ENCODE peak calls at places on chromosomes 11 and 22, in four cellular contexts. Y, B, R and G are unnamed samples.

GRCh38 chr11:126886085-126886484 is 114.5 kb downstream of the KIRREL3 start:
- DNase-seq in R (no peak), Y (no peak), B (no peak), G (no peak)

GRCh38 chr11:47130541-47130940 is 46.1 kb downstream of the ARFGAP2 start:
- DNase-seq in Y (no peak), B (no peak), R (no peak), G (no peak)

GRCh38 chr11:106271686-106272085 is 194.2 kb downstream of the AASDHPPT start:
- DNase-seq in Y (peak), R (no peak), B (no peak), G (no peak)

GRCh38 chr22:42281706-42282251 is 11.3 kb upstream of the TCF20 start:
- DNase-seq in B (no peak), R (no peak), Y (no peak), G (no peak)

GRCh38 chr22:41445171-41446056 is 1.2 kb downstream of the TOB2 start:
- DNase-seq in R (peak), B (no peak), Y (no peak), G (peak)

GRCh38 chr11:62025429-62026105 is 58.1 kb upstream of the FTH1 start:
- DNase-seq in Y (peak), R (peak), B (peak), G (peak)

GRCh38 chr11:85787168-85787567 is 23.8 kb downstream of the SYTL2 start:
- DNase-seq in B (no peak), Y (no peak), R (no peak), G (no peak)

GRCh38 chr11:71311928-71312510 is 59.6 kb upstream of the SHANK2 start:
- DNase-seq in R (no peak), B (no peak), Y (no peak), G (no peak)

GRCh38 chr22:50270302-50271010 is at the start of gene MAPK11:
- DNase-seq in Y (peak), B (peak), R (peak), G (peak)

GRCh38 chr11:26717761-26718160 is 4.1 kb downstream of the SLC5A12 start:
- DNase-seq in B (no peak), R (no peak), Y (no peak), G (no peak)

GRCh38 chr11:75679566-75679965 is 10.7 kb upstream of the MAP6 start:
- DNase-seq in Y (no peak), B (no peak), R (no peak), G (no peak)

GRCh38 chr11:1460396-1460795 is 26.2 kb downstream of the MOB2 start:
- DNase-seq in R (no peak), Y (peak), B (no peak), G (no peak)

GRCh38 chr22:36879775-36880174 is 19.0 kb downstream of the NCF4 start:
- DNase-seq in R (no peak), B (no peak), Y (no peak), G (no peak)

GRCh38 chr22:36368359-36368983 is 19.3 kb downstream of the MYH9 start:
- DNase-seq in B (peak), Y (peak), R (peak), G (peak)

GRCh38 chr22:45007946-45008852 is 1.6 kb downstream of the PHF21B start:
- DNase-seq in B (no peak), Y (no peak), R (peak), G (peak)

GRCh38 chr11:12802418-12803085 is 128.3 kb downstream of the TEAD1 start:
- DNase-seq in R (peak), Y (peak), B (peak), G (peak)

GRCh38 chr22:21866821-21867527 is 471 bp downstream of the MAPK1 start:
- DNase-seq in B (no peak), Y (no peak), R (peak), G (no peak)

DNA sequence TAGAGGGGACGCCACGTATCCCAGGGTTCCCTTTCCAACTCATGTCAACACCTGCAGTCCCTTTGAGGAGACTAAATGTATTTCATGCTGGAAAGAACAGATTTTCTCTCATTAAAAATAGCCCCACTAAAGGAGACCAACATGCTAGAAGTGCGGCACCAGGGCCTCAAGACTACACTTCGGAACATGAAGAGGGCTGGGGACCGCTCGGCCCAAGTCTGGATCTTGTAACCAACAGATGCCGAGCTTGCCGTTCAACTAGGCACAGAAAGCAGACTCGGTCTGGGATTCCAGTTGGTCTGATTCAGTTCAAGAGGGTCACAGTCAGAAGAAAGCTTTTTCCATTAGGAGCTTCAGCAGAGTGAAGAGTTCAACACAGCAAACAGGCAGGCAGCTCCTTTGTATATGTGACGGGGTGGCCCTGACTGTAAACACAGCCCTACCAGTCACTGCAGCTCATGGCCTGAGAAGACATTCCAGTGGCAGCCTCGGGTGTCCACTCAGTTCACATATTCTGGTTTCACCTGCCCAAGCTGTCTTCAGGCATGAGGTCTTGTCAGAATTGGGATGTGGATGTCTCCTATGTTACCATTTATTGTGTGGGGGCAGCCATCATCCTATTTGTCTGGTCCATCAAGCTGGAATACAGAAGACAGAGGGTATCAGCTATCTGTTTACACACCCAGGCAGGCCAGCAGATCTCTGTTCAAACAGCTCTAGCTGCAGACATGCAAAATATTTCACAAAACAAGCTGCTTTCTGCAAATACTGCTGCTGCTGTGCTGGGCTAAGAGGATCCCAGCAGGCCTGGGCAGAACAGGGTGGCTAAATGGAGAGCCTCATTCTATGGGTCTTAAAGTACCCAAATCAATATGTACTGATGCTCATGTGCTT is 8.8 kb downstream of the RIC8A start:
- DNase-seq in R (no peak), Y (no peak), B (peak), G (no peak)
- TF ChIP-seq RAD21 in R (no peak), Y (no peak), B (no peak), G (no peak)

GRCh38 chr11:64546176-64546575 is 44.8 kb upstream of the SLC22A12 start:
- DNase-seq in B (no peak), Y (no peak), R (no peak), G (no peak)

GRCh38 chr11:64543818-64544217 is 47.2 kb upstream of the SLC22A12 start:
- DNase-seq in R (no peak), Y (no peak), B (no peak), G (no peak)

GRCh38 chr11:64544616-64545296 is 46.3 kb upstream of the SLC22A12 start:
- DNase-seq in B (no peak), Y (no peak), R (no peak), G (no peak)

GRCh38 chr11:64546600-64546999 is 44.4 kb upstream of the SLC22A12 start:
- DNase-seq in B (no peak), Y (no peak), R (no peak), G (no peak)

GRCh38 chr11:64545605-64546004 is 45.4 kb upstream of the SLC22A12 start:
- DNase-seq in Y (peak), B (no peak), R (no peak), G (peak)
- TF ChIP-seq RFX5 in Y (no peak), B (no peak), R (no peak), G (no peak)

GRCh38 chr11:35170503-35170902 is 31.5 kb downstream of the CD44 start:
- DNase-seq in Y (no peak), R (no peak), B (no peak), G (no peak)
- TF ChIP-seq MAFK in Y (no peak), R (no peak), B (no peak), G (no peak)

GRCh38 chr11:124195419-124195734 is 12.2 kb downstream of the OR10D3 start:
- DNase-seq in Y (no peak), B (no peak), R (no peak), G (no peak)

GRCh38 chr11:124200671-124201070 is 17.5 kb downstream of the OR10D3 start:
- DNase-seq in R (no peak), B (no peak), Y (no peak), G (no peak)

GRCh38 chr11:124198852-124199389 is 15.8 kb downstream of the OR10D3 start:
- DNase-seq in Y (no peak), R (no peak), B (no peak), G (no peak)

GRCh38 chr11:124199702-124200101 is 16.6 kb downstream of the OR10D3 start:
- DNase-seq in Y (peak), B (no peak), R (no peak), G (peak)

GRCh38 chr11:124197999-124198398 is 14.9 kb downstream of the OR10D3 start:
- DNase-seq in B (no peak), R (no peak), Y (no peak), G (no peak)
- TF ChIP-seq RAD21 in B (no peak), R (no peak), Y (no peak), G (no peak)

GRCh38 chr11:57172031-57172430 is 9.7 kb upstream of the LRRC55 start:
- DNase-seq in B (no peak), R (no peak), Y (no peak), G (no peak)
- TF ChIP-seq RFX5 in B (no peak), R (no peak), Y (no peak), G (no peak)